ENCODE peak calls at places on chromosomes 13 and 19, in eight cellular contexts. T is ELF-1; I is stimulated activated naive CD4-positive, alpha-beta T cell treated with Interleukin-2 at 50 U/mL for 16 hours; P is CD8-positive, alpha-beta memory T cell; A is activated T-helper 1 cell treated with Interleukin-2 at 50 U/mL for 16 hours; D is hippocampal formation; W is H9; Y is NCI-H1436. E is an unnamed sample.
A peak's percentile ranks its signal among the peaks of the same experiment; 100 is the strongest.

GRCh38 chr19:8357007-8357521 is 6.9 kb upstream of the ANGPTL4 start:
- DNase-seq in T (no peak), I (no peak), P (no peak), A (no peak), D (no peak), W (no peak), Y (no peak), E (no peak)

GRCh38 chr13:71864094-71864980 is 2.7 kb downstream of the DACH1 start:
- DNase-seq in T (peak; percentile 64), I (no peak), P (no peak), A (no peak), D (no peak), W (peak; percentile 55), Y (peak; percentile 56), E (no peak)

GRCh38 chr13:77034883-77035282 is 7.9 kb upstream of the FBXL3 start:
- DNase-seq in T (no peak), I (no peak), P (no peak), A (no peak), D (no peak), W (no peak), Y (no peak), E (no peak)

GRCh38 chr13:32407854-32408253 is 20.1 kb downstream of the N4BP2L1 start:
- DNase-seq in T (no peak), I (no peak), P (no peak), A (no peak), D (no peak), W (no peak), Y (no peak), E (no peak)

GRCh38 chr19:2524840-2525723 is 49.2 kb downstream of the GADD45B start:
- DNase-seq in T (peak; percentile 74), I (no peak), P (no peak), A (no peak), D (no peak), W (no peak), Y (no peak), E (no peak)

GRCh38 chr19:32238076-32238475 is 107.3 kb upstream of the ZNF507 start:
- DNase-seq in T (no peak), I (no peak), P (no peak), A (no peak), D (no peak), W (no peak), Y (no peak), E (no peak)

GRCh38 chr19:29006057-29006735 is 206.8 kb downstream of the UQCRFS1 start:
- DNase-seq in T (no peak), I (no peak), P (no peak), A (no peak), D (no peak), W (no peak), Y (no peak), E (no peak)

GRCh38 chr19:18020212-18021067 is 12.5 kb downstream of the ARRDC2 start:
- DNase-seq in T (no peak), I (no peak), P (no peak), A (no peak), D (peak; percentile 71), W (no peak), Y (no peak), E (peak; percentile 76)

GRCh38 chr13:93963266-93964131 is 516.0 kb downstream of the DCT start:
- DNase-seq in T (no peak), I (no peak), P (no peak), A (no peak), D (no peak), W (no peak), Y (no peak), E (no peak)

GRCh38 chr19:33795370-33796163 is 1.1 kb upstream of the KCTD15 start:
- DNase-seq in T (peak; percentile 96), I (peak; percentile 57), P (no peak), A (no peak), D (peak; percentile 43), W (peak; percentile 88), Y (peak; percentile 49), E (peak; percentile 47)

E was measured in substantia nigra.